ENCODE peak calls at places on chromosomes 4 and X, in seven cellular contexts. One of them, this sample, is unnamed.

GRCh38 chr4:91280551-91281290 is 1023.0 kb upstream of the GRID2 start:
- DNase-seq in HTR-8/SVneo: no peak
- DNase-seq in nephron progenitor cell: no peak
- DNase-seq in iris pigment epithelial cell: no peak
- DNase-seq in SIG-M5: no peak
- DNase-seq in Jurkat, Clone E6-1: no peak
- DNase-seq in left ventricle myocardium superior: no peak
- DNase-seq in this sample: no peak

GRCh38 chr4:52925531-52925968 is 63.4 kb downstream of the RASL11B start:
- DNase-seq in HTR-8/SVneo: peak
- DNase-seq in nephron progenitor cell: no peak
- DNase-seq in iris pigment epithelial cell: peak
- DNase-seq in SIG-M5: no peak
- DNase-seq in Jurkat, Clone E6-1: no peak
- DNase-seq in left ventricle myocardium superior: no peak
- DNase-seq in this sample: no peak

GRCh38 chrX:141314441-141314840 is 72.1 kb upstream of the SPANXC start:
- DNase-seq in HTR-8/SVneo: no peak
- DNase-seq in nephron progenitor cell: no peak
- DNase-seq in iris pigment epithelial cell: peak
- DNase-seq in SIG-M5: no peak
- DNase-seq in Jurkat, Clone E6-1: no peak
- DNase-seq in left ventricle myocardium superior: no peak
- DNase-seq in this sample: no peak

GRCh38 chrX:43589735-43590515 is 66.2 kb upstream of the MAOA start:
- DNase-seq in HTR-8/SVneo: no peak
- DNase-seq in nephron progenitor cell: no peak
- DNase-seq in iris pigment epithelial cell: peak
- DNase-seq in SIG-M5: no peak
- DNase-seq in Jurkat, Clone E6-1: no peak
- DNase-seq in left ventricle myocardium superior: no peak
- DNase-seq in this sample: no peak

GRCh38 chr4:26197018-26197779 is 123.6 kb upstream of the RBPJ start:
- DNase-seq in HTR-8/SVneo: peak
- DNase-seq in nephron progenitor cell: no peak
- DNase-seq in iris pigment epithelial cell: peak
- DNase-seq in SIG-M5: peak
- DNase-seq in Jurkat, Clone E6-1: peak
- DNase-seq in left ventricle myocardium superior: no peak
- DNase-seq in this sample: peak

GRCh38 chr4:26032142-26032541 is 118.1 kb downstream of the SMIM20 start:
- DNase-seq in HTR-8/SVneo: no peak
- DNase-seq in nephron progenitor cell: no peak
- DNase-seq in iris pigment epithelial cell: peak
- DNase-seq in SIG-M5: no peak
- DNase-seq in Jurkat, Clone E6-1: no peak
- DNase-seq in left ventricle myocardium superior: no peak
- DNase-seq in this sample: no peak

GRCh38 chr4:85953651-85954018 is 406.2 kb downstream of the MAPK10 start:
- DNase-seq in HTR-8/SVneo: no peak
- DNase-seq in nephron progenitor cell: no peak
- DNase-seq in iris pigment epithelial cell: peak
- DNase-seq in SIG-M5: no peak
- DNase-seq in Jurkat, Clone E6-1: no peak
- DNase-seq in left ventricle myocardium superior: no peak
- DNase-seq in this sample: no peak

GRCh38 chrX:109733658-109734022 is 583 bp upstream of the ACSL4 start:
- DNase-seq in HTR-8/SVneo: no peak
- DNase-seq in nephron progenitor cell: no peak
- DNase-seq in iris pigment epithelial cell: no peak
- DNase-seq in SIG-M5: no peak
- DNase-seq in Jurkat, Clone E6-1: no peak
- DNase-seq in left ventricle myocardium superior: no peak
- DNase-seq in this sample: peak

GRCh38 chr4:72842323-72842722 is 227.2 kb downstream of the COX18 start:
- DNase-seq in HTR-8/SVneo: no peak
- DNase-seq in nephron progenitor cell: no peak
- DNase-seq in iris pigment epithelial cell: peak
- DNase-seq in SIG-M5: no peak
- DNase-seq in Jurkat, Clone E6-1: no peak
- DNase-seq in left ventricle myocardium superior: no peak
- DNase-seq in this sample: no peak

GRCh38 chr4:145583656-145584055 is 35.5 kb upstream of the MMAA start:
- DNase-seq in HTR-8/SVneo: no peak
- DNase-seq in nephron progenitor cell: no peak
- DNase-seq in iris pigment epithelial cell: peak
- DNase-seq in SIG-M5: no peak
- DNase-seq in Jurkat, Clone E6-1: no peak
- DNase-seq in left ventricle myocardium superior: no peak
- DNase-seq in this sample: no peak

GRCh38 chrX:129741880-129742758 is 3.3 kb downstream of the XPNPEP2 start:
- DNase-seq in HTR-8/SVneo: no peak
- DNase-seq in nephron progenitor cell: peak
- DNase-seq in iris pigment epithelial cell: no peak
- DNase-seq in SIG-M5: no peak
- DNase-seq in Jurkat, Clone E6-1: no peak
- DNase-seq in left ventricle myocardium superior: peak
- DNase-seq in this sample: no peak

GRCh38 chr4:80431203-80431602 is 95.7 kb downstream of the CFAP299 start:
- DNase-seq in HTR-8/SVneo: no peak
- DNase-seq in nephron progenitor cell: no peak
- DNase-seq in iris pigment epithelial cell: no peak
- DNase-seq in SIG-M5: no peak
- DNase-seq in Jurkat, Clone E6-1: no peak
- DNase-seq in left ventricle myocardium superior: no peak
- DNase-seq in this sample: no peak

GRCh38 chr4:38678078-38678477 is 14.1 kb downstream of the KLF3 start:
- DNase-seq in HTR-8/SVneo: no peak
- DNase-seq in nephron progenitor cell: no peak
- DNase-seq in iris pigment epithelial cell: peak
- DNase-seq in SIG-M5: no peak
- DNase-seq in Jurkat, Clone E6-1: no peak
- DNase-seq in left ventricle myocardium superior: no peak
- DNase-seq in this sample: no peak

GRCh38 chr4:56786955-56787354 is 34.5 kb downstream of the SPINK2 start:
- DNase-seq in HTR-8/SVneo: peak
- DNase-seq in nephron progenitor cell: peak
- DNase-seq in iris pigment epithelial cell: peak
- DNase-seq in SIG-M5: no peak
- DNase-seq in Jurkat, Clone E6-1: no peak
- DNase-seq in left ventricle myocardium superior: peak
- DNase-seq in this sample: no peak

GRCh38 chrX:17438221-17438620 is 63.2 kb downstream of the NHS start:
- DNase-seq in HTR-8/SVneo: no peak
- DNase-seq in nephron progenitor cell: no peak
- DNase-seq in iris pigment epithelial cell: no peak
- DNase-seq in SIG-M5: no peak
- DNase-seq in Jurkat, Clone E6-1: no peak
- DNase-seq in left ventricle myocardium superior: no peak
- DNase-seq in this sample: no peak

GRCh38 chr4:40199999-40200880 is 3.4 kb downstream of the RHOH start:
- DNase-seq in HTR-8/SVneo: no peak
- DNase-seq in nephron progenitor cell: no peak
- DNase-seq in iris pigment epithelial cell: no peak
- DNase-seq in SIG-M5: peak
- DNase-seq in Jurkat, Clone E6-1: peak
- DNase-seq in left ventricle myocardium superior: no peak
- DNase-seq in this sample: peak

GRCh38 chr4:185332575-185333464 is 62.9 kb downstream of the LRP2BP start:
- DNase-seq in HTR-8/SVneo: no peak
- DNase-seq in nephron progenitor cell: no peak
- DNase-seq in iris pigment epithelial cell: no peak
- DNase-seq in SIG-M5: no peak
- DNase-seq in Jurkat, Clone E6-1: no peak
- DNase-seq in left ventricle myocardium superior: no peak
- DNase-seq in this sample: no peak

GRCh38 chrX:103811858-103812257 is 20.2 kb downstream of the RAB9B start:
- DNase-seq in HTR-8/SVneo: no peak
- DNase-seq in nephron progenitor cell: no peak
- DNase-seq in iris pigment epithelial cell: no peak
- DNase-seq in SIG-M5: no peak
- DNase-seq in Jurkat, Clone E6-1: no peak
- DNase-seq in left ventricle myocardium superior: no peak
- DNase-seq in this sample: no peak

GRCh38 chr4:54439831-54440243 is 210.7 kb downstream of the PDGFRA start:
- DNase-seq in HTR-8/SVneo: peak
- DNase-seq in nephron progenitor cell: no peak
- DNase-seq in iris pigment epithelial cell: peak
- DNase-seq in SIG-M5: no peak
- DNase-seq in Jurkat, Clone E6-1: peak
- DNase-seq in left ventricle myocardium superior: peak
- DNase-seq in this sample: peak

GRCh38 chr4:82891728-82892466 is 944 bp upstream of the SEC31A start:
- DNase-seq in HTR-8/SVneo: no peak
- DNase-seq in nephron progenitor cell: no peak
- DNase-seq in iris pigment epithelial cell: peak
- DNase-seq in SIG-M5: no peak
- DNase-seq in Jurkat, Clone E6-1: no peak
- DNase-seq in left ventricle myocardium superior: no peak
- DNase-seq in this sample: no peak

GRCh38 chrX:68646421-68646820 is 1.0 kb upstream of the STARD8 start:
- DNase-seq in HTR-8/SVneo: no peak
- DNase-seq in nephron progenitor cell: no peak
- DNase-seq in iris pigment epithelial cell: no peak
- DNase-seq in SIG-M5: no peak
- DNase-seq in Jurkat, Clone E6-1: no peak
- DNase-seq in left ventricle myocardium superior: peak
- DNase-seq in this sample: no peak

GRCh38 chr4:128359422-128359821 is 71.8 kb upstream of the PGRMC2 start:
- DNase-seq in HTR-8/SVneo: no peak
- DNase-seq in nephron progenitor cell: no peak
- DNase-seq in iris pigment epithelial cell: no peak
- DNase-seq in SIG-M5: no peak
- DNase-seq in Jurkat, Clone E6-1: no peak
- DNase-seq in left ventricle myocardium superior: no peak
- DNase-seq in this sample: no peak

GRCh38 chr4:8642651-8643321 is 50.2 kb downstream of the CPZ start:
- DNase-seq in HTR-8/SVneo: no peak
- DNase-seq in nephron progenitor cell: no peak
- DNase-seq in iris pigment epithelial cell: no peak
- DNase-seq in SIG-M5: no peak
- DNase-seq in Jurkat, Clone E6-1: no peak
- DNase-seq in left ventricle myocardium superior: no peak
- DNase-seq in this sample: no peak

GRCh38 chrX:66164470-66164869 is 423 bp downstream of the HEPH start:
- DNase-seq in HTR-8/SVneo: no peak
- DNase-seq in nephron progenitor cell: no peak
- DNase-seq in iris pigment epithelial cell: no peak
- DNase-seq in SIG-M5: no peak
- DNase-seq in Jurkat, Clone E6-1: no peak
- DNase-seq in left ventricle myocardium superior: no peak
- DNase-seq in this sample: no peak

GRCh38 chr4:23234716-23235115 is 542.0 kb downstream of the GBA3 start:
- DNase-seq in HTR-8/SVneo: no peak
- DNase-seq in nephron progenitor cell: no peak
- DNase-seq in iris pigment epithelial cell: peak
- DNase-seq in SIG-M5: no peak
- DNase-seq in Jurkat, Clone E6-1: no peak
- DNase-seq in left ventricle myocardium superior: no peak
- DNase-seq in this sample: no peak

GRCh38 chr4:149911995-149912394 is 96.4 kb upstream of the IQCM start:
- DNase-seq in HTR-8/SVneo: no peak
- DNase-seq in nephron progenitor cell: no peak
- DNase-seq in iris pigment epithelial cell: no peak
- DNase-seq in SIG-M5: no peak
- DNase-seq in Jurkat, Clone E6-1: no peak
- DNase-seq in left ventricle myocardium superior: no peak
- DNase-seq in this sample: no peak

GRCh38 chrX:43836435-43837184 is 45.6 kb downstream of the MAOB start:
- DNase-seq in HTR-8/SVneo: no peak
- DNase-seq in nephron progenitor cell: no peak
- DNase-seq in iris pigment epithelial cell: peak
- DNase-seq in SIG-M5: no peak
- DNase-seq in Jurkat, Clone E6-1: peak
- DNase-seq in left ventricle myocardium superior: no peak
- DNase-seq in this sample: peak

GRCh38 chr4:156771171-156771837 is 200.3 kb downstream of the PDGFC start:
- DNase-seq in HTR-8/SVneo: peak
- DNase-seq in nephron progenitor cell: peak
- DNase-seq in iris pigment epithelial cell: peak
- DNase-seq in SIG-M5: no peak
- DNase-seq in Jurkat, Clone E6-1: no peak
- DNase-seq in left ventricle myocardium superior: no peak
- DNase-seq in this sample: no peak

GRCh38 chrX:115533485-115533884 is 27.5 kb upstream of the PLS3 start:
- DNase-seq in HTR-8/SVneo: no peak
- DNase-seq in nephron progenitor cell: no peak
- DNase-seq in iris pigment epithelial cell: peak
- DNase-seq in SIG-M5: no peak
- DNase-seq in Jurkat, Clone E6-1: no peak
- DNase-seq in left ventricle myocardium superior: no peak
- DNase-seq in this sample: no peak

GRCh38 chrX:56782791-56783449 is 53.9 kb downstream of the NBDY start:
- DNase-seq in HTR-8/SVneo: no peak
- DNase-seq in nephron progenitor cell: no peak
- DNase-seq in iris pigment epithelial cell: no peak
- DNase-seq in SIG-M5: no peak
- DNase-seq in Jurkat, Clone E6-1: no peak
- DNase-seq in left ventricle myocardium superior: no peak
- DNase-seq in this sample: no peak

GRCh38 chr4:48722509-48723446 is 57.3 kb downstream of the FRYL start:
- DNase-seq in HTR-8/SVneo: no peak
- DNase-seq in nephron progenitor cell: no peak
- DNase-seq in iris pigment epithelial cell: peak
- DNase-seq in SIG-M5: no peak
- DNase-seq in Jurkat, Clone E6-1: no peak
- DNase-seq in left ventricle myocardium superior: no peak
- DNase-seq in this sample: no peak

GRCh38 chr4:112284166-112284565 is 1.5 kb downstream of the TIFA start:
- DNase-seq in HTR-8/SVneo: no peak
- DNase-seq in nephron progenitor cell: no peak
- DNase-seq in iris pigment epithelial cell: no peak
- DNase-seq in SIG-M5: no peak
- DNase-seq in Jurkat, Clone E6-1: no peak
- DNase-seq in left ventricle myocardium superior: no peak
- DNase-seq in this sample: no peak

GRCh38 chrX:22674947-22675346 is 324.8 kb upstream of the DDX53 start:
- DNase-seq in HTR-8/SVneo: no peak
- DNase-seq in nephron progenitor cell: no peak
- DNase-seq in iris pigment epithelial cell: no peak
- DNase-seq in SIG-M5: no peak
- DNase-seq in Jurkat, Clone E6-1: no peak
- DNase-seq in left ventricle myocardium superior: no peak
- DNase-seq in this sample: no peak

GRCh38 chr4:8086751-8087445 is 71.7 kb downstream of the ABLIM2 start:
- DNase-seq in HTR-8/SVneo: no peak
- DNase-seq in nephron progenitor cell: no peak
- DNase-seq in iris pigment epithelial cell: no peak
- DNase-seq in SIG-M5: no peak
- DNase-seq in Jurkat, Clone E6-1: no peak
- DNase-seq in left ventricle myocardium superior: no peak
- DNase-seq in this sample: no peak

GRCh38 chrX:153689654-153690465 is 2.1 kb downstream of the SLC6A8 start:
- DNase-seq in HTR-8/SVneo: no peak
- DNase-seq in nephron progenitor cell: no peak
- DNase-seq in iris pigment epithelial cell: no peak
- DNase-seq in SIG-M5: no peak
- DNase-seq in Jurkat, Clone E6-1: no peak
- DNase-seq in left ventricle myocardium superior: no peak
- DNase-seq in this sample: no peak

GRCh38 chrX:43813898-43814297 is 68.4 kb downstream of the MAOB start:
- DNase-seq in HTR-8/SVneo: no peak
- DNase-seq in nephron progenitor cell: peak
- DNase-seq in iris pigment epithelial cell: peak
- DNase-seq in SIG-M5: no peak
- DNase-seq in Jurkat, Clone E6-1: peak
- DNase-seq in left ventricle myocardium superior: no peak
- DNase-seq in this sample: peak

GRCh38 chrX:69466546-69466945 is 37.6 kb upstream of the NALF2 start:
- DNase-seq in HTR-8/SVneo: no peak
- DNase-seq in nephron progenitor cell: no peak
- DNase-seq in iris pigment epithelial cell: no peak
- DNase-seq in SIG-M5: no peak
- DNase-seq in Jurkat, Clone E6-1: no peak
- DNase-seq in left ventricle myocardium superior: no peak
- DNase-seq in this sample: no peak